ENCODE peak calls at places on chromosome 10, in five cellular contexts. One of them, this sample, is unnamed.

GRCh38 chr10:84204610-84205009 is 10.3 kb downstream of the CDHR1 start:
- DNase-seq in activated naive CD8-positive, alpha-beta T cell treated with anti-CD3 and anti-CD28 coated beads, Interleukin-2, amount 50 U/mL, for 16 hours: no peak
- DNase-seq in CD4-positive, alpha-beta T cell: no peak
- DNase-seq in IMR-90: no peak
- DNase-seq in midbrain: no peak
- DNase-seq in this sample: no peak

GRCh38 chr10:124648738-124649137 is 95.4 kb downstream of the FAM53B start:
- DNase-seq in activated naive CD8-positive, alpha-beta T cell treated with anti-CD3 and anti-CD28 coated beads, Interleukin-2, amount 50 U/mL, for 16 hours: no peak
- DNase-seq in CD4-positive, alpha-beta T cell: peak
- DNase-seq in IMR-90: peak
- DNase-seq in midbrain: peak
- DNase-seq in this sample: no peak

GRCh38 chr10:33334170-33334838 is at the start of gene NRP1:
- DNase-seq in activated naive CD8-positive, alpha-beta T cell treated with anti-CD3 and anti-CD28 coated beads, Interleukin-2, amount 50 U/mL, for 16 hours: no peak
- DNase-seq in CD4-positive, alpha-beta T cell: no peak
- DNase-seq in IMR-90: no peak
- DNase-seq in midbrain: no peak
- DNase-seq in this sample: no peak

GRCh38 chr10:132907901-132908620 is 34.3 kb downstream of the CFAP46 start:
- DNase-seq in activated naive CD8-positive, alpha-beta T cell treated with anti-CD3 and anti-CD28 coated beads, Interleukin-2, amount 50 U/mL, for 16 hours: no peak
- DNase-seq in CD4-positive, alpha-beta T cell: no peak
- DNase-seq in IMR-90: no peak
- DNase-seq in midbrain: no peak
- DNase-seq in this sample: peak

GRCh38 chr10:77131214-77131613 is 506.4 kb downstream of the KCNMA1 start:
- DNase-seq in activated naive CD8-positive, alpha-beta T cell treated with anti-CD3 and anti-CD28 coated beads, Interleukin-2, amount 50 U/mL, for 16 hours: no peak
- DNase-seq in CD4-positive, alpha-beta T cell: no peak
- DNase-seq in IMR-90: peak
- DNase-seq in midbrain: no peak
- DNase-seq in this sample: no peak

GRCh38 chr10:96124230-96125141 is 5.6 kb upstream of the ZNF518A start:
- DNase-seq in activated naive CD8-positive, alpha-beta T cell treated with anti-CD3 and anti-CD28 coated beads, Interleukin-2, amount 50 U/mL, for 16 hours: no peak
- DNase-seq in CD4-positive, alpha-beta T cell: no peak
- DNase-seq in IMR-90: peak
- DNase-seq in midbrain: no peak
- DNase-seq in this sample: no peak

GRCh38 chr10:12308976-12309375 is 40.4 kb upstream of the CAMK1D start:
- DNase-seq in activated naive CD8-positive, alpha-beta T cell treated with anti-CD3 and anti-CD28 coated beads, Interleukin-2, amount 50 U/mL, for 16 hours: no peak
- DNase-seq in CD4-positive, alpha-beta T cell: no peak
- DNase-seq in IMR-90: no peak
- DNase-seq in midbrain: no peak
- DNase-seq in this sample: no peak

GRCh38 chr10:86334515-86335085 is 32.0 kb downstream of the GRID1 start:
- DNase-seq in activated naive CD8-positive, alpha-beta T cell treated with anti-CD3 and anti-CD28 coated beads, Interleukin-2, amount 50 U/mL, for 16 hours: no peak
- DNase-seq in CD4-positive, alpha-beta T cell: no peak
- DNase-seq in IMR-90: no peak
- DNase-seq in midbrain: no peak
- DNase-seq in this sample: peak

GRCh38 chr10:55820478-55820877 is 540.6 kb downstream of the ZWINT start:
- DNase-seq in activated naive CD8-positive, alpha-beta T cell treated with anti-CD3 and anti-CD28 coated beads, Interleukin-2, amount 50 U/mL, for 16 hours: no peak
- DNase-seq in CD4-positive, alpha-beta T cell: no peak
- DNase-seq in IMR-90: no peak
- DNase-seq in midbrain: no peak
- DNase-seq in this sample: no peak

GRCh38 chr10:77080361-77081027 is 557.1 kb downstream of the KCNMA1 start:
- DNase-seq in activated naive CD8-positive, alpha-beta T cell treated with anti-CD3 and anti-CD28 coated beads, Interleukin-2, amount 50 U/mL, for 16 hours: no peak
- DNase-seq in CD4-positive, alpha-beta T cell: no peak
- DNase-seq in IMR-90: no peak
- DNase-seq in midbrain: no peak
- DNase-seq in this sample: no peak

GRCh38 chr10:100186813-100187212 is 984 bp upstream of the ERLIN1 start:
- DNase-seq in activated naive CD8-positive, alpha-beta T cell treated with anti-CD3 and anti-CD28 coated beads, Interleukin-2, amount 50 U/mL, for 16 hours: no peak
- DNase-seq in CD4-positive, alpha-beta T cell: no peak
- DNase-seq in IMR-90: no peak
- DNase-seq in midbrain: no peak
- DNase-seq in this sample: no peak

GRCh38 chr10:77101416-77101815 is 536.2 kb downstream of the KCNMA1 start:
- DNase-seq in activated naive CD8-positive, alpha-beta T cell treated with anti-CD3 and anti-CD28 coated beads, Interleukin-2, amount 50 U/mL, for 16 hours: no peak
- DNase-seq in CD4-positive, alpha-beta T cell: no peak
- DNase-seq in IMR-90: no peak
- DNase-seq in midbrain: no peak
- DNase-seq in this sample: no peak

GRCh38 chr10:13803566-13804554 is 217.1 kb downstream of the PRPF18 start:
- DNase-seq in activated naive CD8-positive, alpha-beta T cell treated with anti-CD3 and anti-CD28 coated beads, Interleukin-2, amount 50 U/mL, for 16 hours: no peak
- DNase-seq in CD4-positive, alpha-beta T cell: no peak
- DNase-seq in IMR-90: peak
- DNase-seq in midbrain: no peak
- DNase-seq in this sample: no peak

This sample was measured in RWPE2.